ENCODE peak calls at places on chromosomes 7 and 10, in nine cellular contexts. One of them, this sample, is unnamed.

GRCh38 chr7:79452495-79453265 is 787 bp downstream of the MAGI2 start:
- DNase-seq in IMR-90: peak; percentile 26
- DNase-seq in hepatocyte: peak; percentile 46
- DNase-seq in upper lobe of left lung: peak; percentile 20
- DNase-seq in gastrocnemius medialis: no peak
- DNase-seq in HL-60: no peak
- DNase-seq in Peyer's patch: peak; percentile 49
- DNase-seq in K562: no peak
- DNase-seq in BE2C: peak; percentile 40
- DNase-seq in this sample: no peak

GRCh38 chr7:92639213-92639896 is 49.2 kb upstream of the FAM133B start:
- DNase-seq in IMR-90: no peak
- DNase-seq in hepatocyte: no peak
- DNase-seq in upper lobe of left lung: no peak
- DNase-seq in gastrocnemius medialis: no peak
- DNase-seq in HL-60: no peak
- DNase-seq in Peyer's patch: no peak
- DNase-seq in K562: no peak
- DNase-seq in BE2C: no peak
- DNase-seq in this sample: peak; percentile 85

GRCh38 chr7:109126404-109127050 is 556.9 kb downstream of the DNAJB9 start:
- DNase-seq in IMR-90: no peak
- DNase-seq in hepatocyte: no peak
- DNase-seq in upper lobe of left lung: no peak
- DNase-seq in gastrocnemius medialis: no peak
- DNase-seq in HL-60: no peak
- DNase-seq in Peyer's patch: no peak
- DNase-seq in K562: no peak
- DNase-seq in BE2C: no peak
- DNase-seq in this sample: no peak

GRCh38 chr10:61760943-61761824 is 98.5 kb downstream of the CABCOCO1 start:
- DNase-seq in IMR-90: peak; percentile 87
- DNase-seq in hepatocyte: peak; percentile 24
- DNase-seq in upper lobe of left lung: no peak
- DNase-seq in gastrocnemius medialis: no peak
- DNase-seq in HL-60: no peak
- DNase-seq in Peyer's patch: no peak
- DNase-seq in K562: peak; percentile 41
- DNase-seq in BE2C: no peak
- DNase-seq in this sample: no peak

GRCh38 chr10:45377858-45378257 is 3.8 kb downstream of the ALOX5 start:
- DNase-seq in IMR-90: no peak
- DNase-seq in hepatocyte: no peak
- DNase-seq in upper lobe of left lung: no peak
- DNase-seq in gastrocnemius medialis: no peak
- DNase-seq in HL-60: no peak
- DNase-seq in Peyer's patch: no peak
- DNase-seq in K562: no peak
- DNase-seq in BE2C: no peak
- DNase-seq in this sample: no peak

GRCh38 chr7:146773506-146773905 is 656.9 kb downstream of the CNTNAP2 start:
- DNase-seq in IMR-90: no peak
- DNase-seq in hepatocyte: no peak
- DNase-seq in upper lobe of left lung: no peak
- DNase-seq in gastrocnemius medialis: no peak
- DNase-seq in HL-60: no peak
- DNase-seq in Peyer's patch: no peak
- DNase-seq in K562: no peak
- DNase-seq in BE2C: no peak
- DNase-seq in this sample: no peak

GRCh38 chr10:35584946-35585345 is 20.2 kb upstream of the GJD4 start:
- DNase-seq in IMR-90: no peak
- DNase-seq in hepatocyte: no peak
- DNase-seq in upper lobe of left lung: no peak
- DNase-seq in gastrocnemius medialis: no peak
- DNase-seq in HL-60: no peak
- DNase-seq in Peyer's patch: no peak
- DNase-seq in K562: no peak
- DNase-seq in BE2C: no peak
- DNase-seq in this sample: no peak

GRCh38 chr10:132364594-132364970 is 32.4 kb upstream of the PWWP2B start:
- DNase-seq in IMR-90: no peak
- DNase-seq in hepatocyte: peak; percentile 41
- DNase-seq in upper lobe of left lung: peak; percentile 32
- DNase-seq in gastrocnemius medialis: no peak
- DNase-seq in HL-60: no peak
- DNase-seq in Peyer's patch: peak; percentile 24
- DNase-seq in K562: no peak
- DNase-seq in BE2C: no peak
- DNase-seq in this sample: no peak

GRCh38 chr7:121940907-121941306 is 67.9 kb downstream of the PTPRZ1 start:
- DNase-seq in IMR-90: no peak
- DNase-seq in hepatocyte: no peak
- DNase-seq in upper lobe of left lung: no peak
- DNase-seq in gastrocnemius medialis: no peak
- DNase-seq in HL-60: no peak
- DNase-seq in Peyer's patch: no peak
- DNase-seq in K562: no peak
- DNase-seq in BE2C: no peak
- DNase-seq in this sample: no peak

GRCh38 chr10:123318516-123318915 is 164.3 kb downstream of the BUB3 start:
- DNase-seq in IMR-90: no peak
- DNase-seq in hepatocyte: no peak
- DNase-seq in upper lobe of left lung: no peak
- DNase-seq in gastrocnemius medialis: no peak
- DNase-seq in HL-60: no peak
- DNase-seq in Peyer's patch: no peak
- DNase-seq in K562: no peak
- DNase-seq in BE2C: no peak
- DNase-seq in this sample: no peak

GRCh38 chr10:63700209-63700934 is 179.2 kb downstream of the REEP3 start:
- DNase-seq in IMR-90: peak; percentile 99
- DNase-seq in hepatocyte: peak; percentile 42
- DNase-seq in upper lobe of left lung: peak; percentile 36
- DNase-seq in gastrocnemius medialis: peak; percentile 82
- DNase-seq in HL-60: no peak
- DNase-seq in Peyer's patch: no peak
- DNase-seq in K562: no peak
- DNase-seq in BE2C: no peak
- DNase-seq in this sample: no peak

GRCh38 chr7:24824896-24825295 is 67.6 kb upstream of the GSDME start:
- DNase-seq in IMR-90: no peak
- DNase-seq in hepatocyte: no peak
- DNase-seq in upper lobe of left lung: no peak
- DNase-seq in gastrocnemius medialis: no peak
- DNase-seq in HL-60: no peak
- DNase-seq in Peyer's patch: no peak
- DNase-seq in K562: no peak
- DNase-seq in BE2C: no peak
- DNase-seq in this sample: no peak

GRCh38 chr10:43407148-43407575 is 1.8 kb downstream of the HNRNPF start:
- DNase-seq in IMR-90: peak; percentile 36
- DNase-seq in hepatocyte: peak; percentile 80
- DNase-seq in upper lobe of left lung: peak; percentile 51
- DNase-seq in gastrocnemius medialis: peak; percentile 26
- DNase-seq in HL-60: no peak
- DNase-seq in Peyer's patch: peak; percentile 80
- DNase-seq in K562: peak; percentile 78
- DNase-seq in BE2C: peak; percentile 64
- DNase-seq in this sample: peak; percentile 58

GRCh38 chr10:110088756-110089155 is 81.0 kb downstream of the ADD3 start:
- DNase-seq in IMR-90: no peak
- DNase-seq in hepatocyte: no peak
- DNase-seq in upper lobe of left lung: no peak
- DNase-seq in gastrocnemius medialis: no peak
- DNase-seq in HL-60: no peak
- DNase-seq in Peyer's patch: no peak
- DNase-seq in K562: no peak
- DNase-seq in BE2C: no peak
- DNase-seq in this sample: no peak
- TF ChIP-seq CTCF in IMR-90: no peak
- TF ChIP-seq CTCF in hepatocyte: no peak
- TF ChIP-seq CTCF in upper lobe of left lung: no peak
- TF ChIP-seq CTCF in gastrocnemius medialis: no peak
- TF ChIP-seq CTCF in HL-60: no peak
- TF ChIP-seq CTCF in Peyer's patch: no peak
- TF ChIP-seq CTCF in K562: no peak
- TF ChIP-seq CTCF in BE2C: no peak
- TF ChIP-seq CTCF in this sample: no peak

GRCh38 chr7:128918266-128918665 is 7.8 kb upstream of the KCP start:
- DNase-seq in IMR-90: no peak
- DNase-seq in hepatocyte: no peak
- DNase-seq in upper lobe of left lung: peak; percentile 15
- DNase-seq in gastrocnemius medialis: no peak
- DNase-seq in HL-60: no peak
- DNase-seq in Peyer's patch: peak; percentile 30
- DNase-seq in K562: no peak
- DNase-seq in BE2C: no peak
- DNase-seq in this sample: no peak
- H3K27me3 ChIP-seq in IMR-90: peaks cover 84% of the 10 kb centered on the region
- H3K27me3 ChIP-seq in hepatocyte: peaks cover 72% of the 10 kb centered on the region
- H3K27me3 ChIP-seq in upper lobe of left lung: peaks cover 26% of the 10 kb centered on the region
- H3K27me3 ChIP-seq in gastrocnemius medialis: peaks cover 27% of the 10 kb centered on the region
- H3K27me3 ChIP-seq in HL-60: peaks cover 28% of the 10 kb centered on the region
- H3K27me3 ChIP-seq in Peyer's patch: no peaks in the 10 kb centered on the region
- H3K27me3 ChIP-seq in K562: peaks cover 85% of the 10 kb centered on the region
- H3K27me3 ChIP-seq in BE2C: no peaks in the 10 kb centered on the region
- H3K27me3 ChIP-seq in this sample: no peaks in the 10 kb centered on the region

DNA sequence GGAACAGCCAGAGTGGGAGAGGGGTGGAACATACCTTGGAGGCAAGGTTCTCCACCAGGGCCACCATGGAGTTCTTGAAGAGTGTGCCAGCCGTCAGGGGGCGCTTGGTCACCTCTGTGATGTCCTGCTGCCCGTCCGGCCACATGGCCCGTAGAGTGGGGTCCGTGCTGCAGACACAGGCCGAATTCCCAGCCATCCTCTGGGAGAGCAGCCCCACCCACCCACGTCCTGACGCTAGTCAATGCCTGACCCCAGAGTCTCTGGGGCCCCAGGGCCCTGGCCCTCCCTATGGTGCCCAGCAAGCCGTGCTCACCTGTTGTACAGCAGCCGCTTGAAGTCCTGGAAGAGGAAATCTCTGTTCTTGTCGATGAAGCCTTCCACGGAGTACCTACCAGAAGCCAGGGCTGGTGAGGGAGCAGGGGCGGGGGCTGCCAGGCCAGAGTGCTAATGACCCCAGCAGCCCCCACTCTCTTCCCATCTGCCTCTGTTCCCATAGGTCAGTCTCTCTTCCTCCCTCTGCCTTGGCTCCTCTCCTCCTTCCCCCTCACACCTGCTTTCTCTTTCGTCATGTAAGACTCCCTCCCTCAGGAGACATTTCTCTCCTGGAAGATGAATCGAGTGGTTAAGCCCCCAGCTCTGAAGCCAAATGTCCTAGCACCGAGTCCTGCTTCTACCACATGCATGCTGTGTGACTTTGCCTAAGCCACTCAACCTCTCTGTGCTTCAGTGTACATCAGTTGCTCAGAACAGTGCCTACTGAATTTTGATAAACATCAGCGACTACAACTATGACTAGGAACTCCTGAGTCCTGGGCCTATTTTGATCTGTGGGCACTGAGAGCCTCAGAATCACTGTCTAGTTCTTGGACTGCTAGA is 11.0 kb downstream of the MYO1G start:
- DNase-seq in IMR-90: no peak
- DNase-seq in hepatocyte: no peak
- DNase-seq in upper lobe of left lung: no peak
- DNase-seq in gastrocnemius medialis: peak; percentile 11
- DNase-seq in HL-60: no peak
- DNase-seq in Peyer's patch: no peak
- DNase-seq in K562: peak; percentile 66
- DNase-seq in BE2C: peak; percentile 76
- DNase-seq in this sample: no peak
- TF ChIP-seq CTCF in IMR-90: peak; percentile 34
- TF ChIP-seq CTCF in hepatocyte: no peak
- TF ChIP-seq CTCF in upper lobe of left lung: peak; percentile 18
- TF ChIP-seq CTCF in gastrocnemius medialis: no peak
- TF ChIP-seq CTCF in HL-60: no peak
- TF ChIP-seq CTCF in Peyer's patch: no peak
- TF ChIP-seq CTCF in K562: peak; percentile 71
- TF ChIP-seq CTCF in BE2C: peak; percentile 59
- TF ChIP-seq CTCF in this sample: no peak

DNA sequence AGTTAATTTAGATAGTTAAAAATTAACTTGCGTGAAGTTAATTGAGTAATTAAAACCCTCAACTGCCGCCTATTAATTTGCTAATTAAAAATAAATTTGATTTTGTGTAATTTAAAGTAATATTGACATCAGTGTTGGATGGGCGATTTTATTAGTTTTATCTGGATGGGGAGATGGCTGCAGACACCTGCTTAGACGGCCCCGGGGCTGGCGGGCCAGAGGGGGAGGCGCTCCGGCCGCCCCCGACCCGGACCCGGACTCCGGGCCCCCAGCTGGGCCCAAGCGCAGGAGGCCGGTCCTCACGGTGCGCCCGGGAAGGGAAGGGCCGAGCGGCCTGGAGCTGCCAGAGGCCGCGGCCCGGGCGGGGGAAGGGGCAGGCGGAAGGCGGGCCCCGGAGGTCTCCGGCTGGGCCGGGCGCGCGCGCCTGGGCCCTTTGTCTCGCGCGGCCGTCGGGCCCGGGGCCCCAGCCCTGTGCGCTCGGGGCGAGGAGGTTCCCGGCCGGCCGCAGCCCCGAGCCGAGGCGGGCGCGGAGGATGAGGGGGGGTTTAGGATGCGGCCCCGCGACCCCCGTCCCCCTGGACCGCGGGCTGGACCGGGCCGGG is 3.2 kb upstream of the UNCX start:
- DNase-seq in IMR-90: no peak
- DNase-seq in hepatocyte: no peak
- DNase-seq in upper lobe of left lung: no peak
- DNase-seq in gastrocnemius medialis: no peak
- DNase-seq in HL-60: no peak
- DNase-seq in Peyer's patch: no peak
- DNase-seq in K562: no peak
- DNase-seq in BE2C: no peak
- DNase-seq in this sample: no peak
- H3K27me3 ChIP-seq in IMR-90: peaks cover 89% of the 10 kb centered on the region
- H3K27me3 ChIP-seq in hepatocyte: peaks cover 95% of the 10 kb centered on the region
- H3K27me3 ChIP-seq in upper lobe of left lung: peaks cover 93% of the 10 kb centered on the region
- H3K27me3 ChIP-seq in gastrocnemius medialis: peaks cover 90% of the 10 kb centered on the region
- H3K27me3 ChIP-seq in HL-60: peaks cover 67% of the 10 kb centered on the region
- H3K27me3 ChIP-seq in Peyer's patch: peaks cover 3% of the 10 kb centered on the region
- H3K27me3 ChIP-seq in K562: peaks cover 54% of the 10 kb centered on the region
- H3K27me3 ChIP-seq in BE2C: peaks cover 88% of the 10 kb centered on the region
- H3K27me3 ChIP-seq in this sample: no peaks in the 10 kb centered on the region